ENCODE peak calls at places on chromosome 3, in seven cellular contexts. D is neuronal stem cell; B is right atrium auricular region; K is HAP-1; N is CD4-positive, alpha-beta memory T cell; Q is adrenal gland; L is adipocyte. I is an unnamed sample.

GRCh38 chr3:19885468-19885867 is 48.5 kb downstream of the EFHB start:
- DNase-seq in D (peak; percentile 6), B (no peak), K (peak; percentile 52), N (peak; percentile 17), Q (no peak), L (peak; percentile 82), I (no peak)

GRCh38 chr3:30681276-30682211 is 75.1 kb downstream of the TGFBR2 start:
- DNase-seq in D (peak; percentile 11), B (no peak), K (no peak), N (no peak), Q (peak; percentile 56), L (peak; percentile 62), I (peak; percentile 58)

GRCh38 chr3:122468896-122469533 is 45.7 kb downstream of the KPNA1 start:
- DNase-seq in D (no peak), B (no peak), K (peak; percentile 14), N (no peak), Q (no peak), L (no peak), I (no peak)

GRCh38 chr3:23113455-23114171 is 89.5 kb upstream of the UBE2E2 start:
- DNase-seq in D (no peak), B (no peak), K (no peak), N (no peak), Q (no peak), L (peak; percentile 58), I (no peak)

GRCh38 chr3:177057768-177058167 is 139.5 kb downstream of the TBL1XR1 start:
- DNase-seq in D (no peak), B (no peak), K (no peak), N (peak; percentile 35), Q (no peak), L (no peak), I (no peak)

GRCh38 chr3:15501126-15501525 is 20.4 kb downstream of the COLQ start:
- DNase-seq in D (no peak), B (no peak), K (no peak), N (no peak), Q (no peak), L (no peak), I (peak; percentile 22)

GRCh38 chr3:113812854-113813253 is 25.7 kb upstream of the GRAMD1C start:
- DNase-seq in D (no peak), B (no peak), K (no peak), N (no peak), Q (no peak), L (no peak), I (no peak)

GRCh38 chr3:137468446-137468845 is 295.7 kb upstream of the SOX14 start:
- DNase-seq in D (no peak), B (no peak), K (no peak), N (no peak), Q (no peak), L (no peak), I (no peak)

GRCh38 chr3:3798641-3799113 is 554 bp upstream of the LRRN1 start:
- DNase-seq in D (no peak), B (no peak), K (peak; percentile 33), N (peak; percentile 7), Q (no peak), L (peak; percentile 6), I (no peak)

GRCh38 chr3:151999936-152000335 is 126.5 kb downstream of the SUCNR1 start:
- DNase-seq in D (no peak), B (no peak), K (no peak), N (no peak), Q (no peak), L (no peak), I (no peak)

GRCh38 chr3:21158801-21159564 is 592.0 kb downstream of the ZNF385D start:
- DNase-seq in D (no peak), B (no peak), K (no peak), N (no peak), Q (no peak), L (peak; percentile 80), I (no peak)

GRCh38 chr3:169772951-169773816 is at the start of gene MYNN:
- DNase-seq in D (peak; percentile 85), B (peak; percentile 91), K (peak; percentile 83), N (peak; percentile 92), Q (peak; percentile 93), L (peak; percentile 96), I (peak; percentile 92)

GRCh38 chr3:107674371-107674770 is 151.6 kb downstream of the BBX start:
- DNase-seq in D (no peak), B (no peak), K (peak; percentile 20), N (no peak), Q (peak; percentile 67), L (no peak), I (no peak)

GRCh38 chr3:120726784-120727183 is 15.5 kb downstream of the RABL3 start:
- DNase-seq in D (no peak), B (no peak), K (peak; percentile 23), N (no peak), Q (no peak), L (peak; percentile 27), I (no peak)

GRCh38 chr3:123158330-123158729 is 43.4 kb upstream of the SEC22A start:
- DNase-seq in D (no peak), B (no peak), K (no peak), N (no peak), Q (no peak), L (no peak), I (no peak)

GRCh38 chr3:192570757-192571156 is 156.6 kb downstream of the FGF12 start:
- DNase-seq in D (no peak), B (no peak), K (no peak), N (no peak), Q (no peak), L (peak; percentile 22), I (no peak)

GRCh38 chr3:165643433-165643824 is 193.8 kb downstream of the BCHE start:
- DNase-seq in D (no peak), B (no peak), K (no peak), N (no peak), Q (no peak), L (peak; percentile 5), I (no peak)

GRCh38 chr3:63976166-63976861 is 47.0 kb downstream of the PSMD6 start:
- DNase-seq in D (no peak), B (no peak), K (no peak), N (no peak), Q (no peak), L (peak; percentile 97), I (no peak)

GRCh38 chr3:160748226-160748625 is 7.8 kb upstream of the PPM1L start:
- DNase-seq in D (no peak), B (no peak), K (no peak), N (no peak), Q (peak; percentile 54), L (no peak), I (no peak)

GRCh38 chr3:156382458-156383346 is 172.2 kb downstream of the SSR3 start:
- DNase-seq in D (no peak), B (no peak), K (peak; percentile 47), N (no peak), Q (peak; percentile 53), L (peak; percentile 4), I (peak; percentile 61)

GRCh38 chr3:41907330-41908073 is 54.4 kb downstream of the ULK4 start:
- DNase-seq in D (no peak), B (no peak), K (no peak), N (no peak), Q (no peak), L (no peak), I (no peak)

GRCh38 chr3:111666041-111666735 is 71.0 kb upstream of the ZBED2 start:
- DNase-seq in D (no peak), B (no peak), K (no peak), N (no peak), Q (no peak), L (no peak), I (no peak)

GRCh38 chr3:15428539-15428938 is 1.1 kb downstream of the EAF1 start:
- DNase-seq in D (no peak), B (no peak), K (no peak), N (peak; percentile 11), Q (no peak), L (peak; percentile 32), I (no peak)

GRCh38 chr3:13584427-13584891 is 35.5 kb downstream of the FBLN2 start:
- DNase-seq in D (no peak), B (no peak), K (no peak), N (no peak), Q (no peak), L (no peak), I (no peak)

GRCh38 chr3:117856354-117856753 is 1146.8 kb downstream of the TUSC7 start:
- DNase-seq in D (no peak), B (no peak), K (no peak), N (no peak), Q (no peak), L (no peak), I (peak; percentile 26)
- H3K27me3 ChIP-seq in D (no peaks in the 10 kb centered on the region), B (no peaks in the 10 kb centered on the region), K (peaks cover 5% of the 10 kb centered on the region), N (no peaks in the 10 kb centered on the region), Q (no peaks in the 10 kb centered on the region), L (no peaks in the 10 kb centered on the region), I (no peaks in the 10 kb centered on the region)

GRCh38 chr3:16883057-16883725 is 1.6 kb upstream of the PLCL2 start:
- DNase-seq in D (no peak), B (no peak), K (peak; percentile 69), N (no peak), Q (no peak), L (peak; percentile 94), I (no peak)
- H3K4me3 ChIP-seq in D (no peak overlapping the region), B (peak overlapping the region; percentile 92), K (peak overlapping the region; percentile 69), N (no peak overlapping the region), Q (peak overlapping the region; percentile 92), L (peak overlapping the region; percentile 96), I (no peak overlapping the region)

GRCh38 chr3:87615506-87615905 is 339.1 kb upstream of the POU1F1 start:
- DNase-seq in D (no peak), B (no peak), K (no peak), N (no peak), Q (no peak), L (no peak), I (no peak)
- H3K4me1 ChIP-seq in D (no peaks in the 10 kb centered on the region), B (no peaks in the 10 kb centered on the region), K (no peaks in the 10 kb centered on the region), N (no peaks in the 10 kb centered on the region), Q (no peaks in the 10 kb centered on the region), L (no peaks in the 10 kb centered on the region), I (no peaks in the 10 kb centered on the region)

DNA sequence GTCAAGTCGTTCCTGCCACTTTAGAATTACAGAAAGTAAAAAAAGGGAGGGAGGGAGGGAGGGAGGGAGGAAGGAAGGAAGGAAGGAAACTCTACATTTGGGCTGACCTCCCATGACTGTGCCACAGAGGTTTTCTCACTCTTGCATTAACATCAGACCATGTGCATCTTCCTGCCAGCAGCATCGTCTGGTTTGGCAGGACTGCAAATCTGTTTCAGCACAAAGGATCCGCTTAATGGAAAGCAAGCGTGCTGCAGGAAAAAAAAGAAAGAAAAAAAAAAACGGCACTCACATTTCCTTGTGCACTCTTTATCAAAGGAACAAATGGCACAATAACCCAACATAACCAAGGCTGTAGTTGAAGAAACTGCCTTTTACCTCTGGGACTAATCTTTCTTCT is 148.8 kb upstream of the HES1 start:
- DNase-seq in D (no peak), B (no peak), K (no peak), N (no peak), Q (no peak), L (no peak), I (no peak)
- H3K27me3 ChIP-seq in D (no peaks in the 10 kb centered on the region), B (no peaks in the 10 kb centered on the region), K (no peaks in the 10 kb centered on the region), N (no peaks in the 10 kb centered on the region), Q (no peaks in the 10 kb centered on the region), L (peaks cover 13% of the 10 kb centered on the region), I (no peaks in the 10 kb centered on the region)

I was measured in BE2C.